ENCODE peak calls at places on chromosome 1, in five cellular contexts. E is breast epithelium, D is fibroblast of lung, Y is BJ, G is cardiac fibroblast. A is an unnamed sample.

GRCh38 chr1:241475688-241476087 is 43.9 kb downstream of the FH start:
- DNase-seq in E (no peak), D (peak), Y (no peak), G (peak), A (no peak)

GRCh38 chr1:103514920-103515503 is 10.5 kb upstream of the RNPC3 start:
- DNase-seq in E (no peak), D (peak), Y (no peak), G (peak), A (no peak)

GRCh38 chr1:182996816-182997215 is 26.4 kb upstream of the LAMC1 start:
- DNase-seq in E (no peak), D (peak), Y (no peak), G (no peak), A (no peak)

GRCh38 chr1:193183019-193183643 is 3.3 kb downstream of the B3GALT2 start:
- DNase-seq in E (no peak), D (peak), Y (no peak), G (peak), A (no peak)

GRCh38 chr1:194076646-194077045 is 890.2 kb upstream of the B3GALT2 start:
- DNase-seq in E (no peak), D (peak), Y (no peak), G (peak), A (no peak)

GRCh38 chr1:59985901-59986735 is 59.5 kb upstream of the CYP2J2 start:
- DNase-seq in E (no peak), D (peak), Y (no peak), G (no peak), A (no peak)

GRCh38 chr1:44217809-44218410 is 4.6 kb downstream of the DMAP1 start:
- DNase-seq in E (peak), D (peak), Y (no peak), G (peak), A (peak)

GRCh38 chr1:50488876-50489275 is 65.6 kb upstream of the DMRTA2 start:
- DNase-seq in E (no peak), D (peak), Y (no peak), G (no peak), A (no peak)

GRCh38 chr1:178238722-178239510 is 145.0 kb downstream of the RASAL2 start:
- DNase-seq in E (no peak), D (peak), Y (peak), G (peak), A (peak)

GRCh38 chr1:56566994-56567393 is 12.4 kb downstream of the PLPP3 start:
- DNase-seq in E (no peak), D (peak), Y (no peak), G (no peak), A (no peak)

GRCh38 chr1:235998812-235999211 is 66.1 kb downstream of the NID1 start:
- DNase-seq in E (no peak), D (peak), Y (no peak), G (peak), A (no peak)

GRCh38 chr1:241225741-241226140 is 131.3 kb downstream of the RGS7 start:
- DNase-seq in E (no peak), D (no peak), Y (no peak), G (no peak), A (no peak)

GRCh38 chr1:237287876-237288517 is 246.0 kb downstream of the RYR2 start:
- DNase-seq in E (no peak), D (no peak), Y (no peak), G (no peak), A (no peak)

GRCh38 chr1:30668026-30668425 is 55.4 kb downstream of the MATN1 start:
- DNase-seq in E (no peak), D (peak), Y (no peak), G (peak), A (no peak)

GRCh38 chr1:150558761-150559626 is 9.8 kb downstream of the ADAMTSL4 start:
- DNase-seq in E (no peak), D (no peak), Y (no peak), G (peak), A (no peak)

GRCh38 chr1:8943516-8943896 is 2.2 kb upstream of the CA6 start:
- DNase-seq in E (no peak), D (no peak), Y (no peak), G (peak), A (no peak)

GRCh38 chr1:6157132-6157527 is 23.0 kb downstream of the CHD5 start:
- DNase-seq in E (no peak), D (peak), Y (no peak), G (no peak), A (no peak)

GRCh38 chr1:231626535-231626950 is at the start of gene DISC1:
- DNase-seq in E (peak), D (peak), Y (peak), G (peak), A (peak)

GRCh38 chr1:66402194-66402593 is 131.8 kb upstream of the SGIP1 start:
- DNase-seq in E (no peak), D (no peak), Y (no peak), G (peak), A (peak)

GRCh38 chr1:159187647-159188374 is 16.4 kb downstream of the CADM3 start:
- DNase-seq in E (no peak), D (no peak), Y (no peak), G (no peak), A (no peak)

GRCh38 chr1:229023651-229024295 is 247.1 kb upstream of the RAB4A start:
- DNase-seq in E (no peak), D (no peak), Y (no peak), G (no peak), A (no peak)

GRCh38 chr1:33111965-33112364 is 31.0 kb downstream of the AZIN2 start:
- DNase-seq in E (no peak), D (peak), Y (no peak), G (peak), A (no peak)

GRCh38 chr1:155834296-155834926 is 22.6 kb downstream of the GON4L start:
- DNase-seq in E (no peak), D (peak), Y (peak), G (peak), A (peak)

GRCh38 chr1:178869114-178869697 is 1.7 kb downstream of the ANGPTL1 start:
- DNase-seq in E (no peak), D (peak), Y (peak), G (peak), A (peak)

GRCh38 chr1:181392133-181392532 is 91.2 kb upstream of the CACNA1E start:
- DNase-seq in E (no peak), D (no peak), Y (no peak), G (no peak), A (no peak)

GRCh38 chr1:235442788-235443429 is 61.3 kb downstream of the B3GALNT2 start:
- DNase-seq in E (no peak), D (peak), Y (peak), G (peak), A (peak)

GRCh38 chr1:18764362-18764761 is 95.1 kb downstream of the TAS1R2 start:
- DNase-seq in E (no peak), D (no peak), Y (no peak), G (no peak), A (peak)

DNA sequence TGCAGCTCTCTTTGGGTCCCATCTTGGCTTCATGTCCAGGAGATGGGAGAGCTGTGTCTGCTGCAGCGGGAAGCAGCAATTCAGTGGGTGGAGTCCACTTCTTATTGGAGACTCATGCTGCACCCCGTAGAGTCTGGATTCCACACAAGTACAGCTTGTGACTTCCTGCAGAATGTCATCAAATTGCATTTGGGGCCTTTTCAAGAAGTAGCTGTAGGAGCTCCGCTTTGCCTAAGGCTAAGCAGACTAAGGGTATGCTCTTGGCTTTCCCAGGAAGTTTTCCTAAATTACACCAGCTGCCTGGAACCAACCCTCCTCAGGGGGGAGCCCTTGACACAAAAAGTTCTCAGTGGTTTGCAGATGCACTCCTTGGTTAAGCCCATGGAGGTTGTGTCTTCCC is 5.7 kb upstream of the MOB3C start:
- DNase-seq in E (no peak), D (no peak), Y (no peak), G (peak), A (no peak)
- H3K4me3 ChIP-seq in E (no peak), D (no peak), Y (peak), G (no peak), A (no peak)

DNA sequence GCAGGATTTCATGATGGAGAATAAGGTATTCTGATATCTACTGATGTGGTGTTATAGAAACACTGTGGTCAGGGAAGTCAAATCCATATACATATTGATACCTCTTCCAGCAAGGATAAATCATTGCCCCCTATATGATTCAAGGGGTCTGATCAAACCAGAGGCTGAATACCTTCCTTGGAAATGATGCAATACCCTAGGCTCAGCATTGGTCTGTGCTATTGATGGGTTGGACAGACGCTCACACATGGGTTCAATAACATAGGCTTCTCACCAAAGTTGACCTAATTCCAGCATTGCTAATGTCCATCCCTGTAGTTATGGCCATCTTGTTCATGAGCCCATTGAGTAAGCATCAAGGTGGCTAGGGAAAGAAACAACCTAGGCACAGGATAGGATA is 257.0 kb upstream of the USP24 start:
- DNase-seq in E (no peak), D (no peak), Y (no peak), G (no peak), A (no peak)
- H3K4me3 ChIP-seq in E (no peak), D (no peak), Y (no peak), G (no peak), A (no peak)

GRCh38 chr1:1038694-1039093 is 18.8 kb downstream of the AGRN start:
- DNase-seq in E (no peak), D (no peak), Y (no peak), G (no peak), A (no peak)

GRCh38 chr1:1041092-1041503 is 21.2 kb downstream of the AGRN start:
- DNase-seq in E (no peak), D (no peak), Y (no peak), G (no peak), A (no peak)

GRCh38 chr1:1041873-1042272 is 22.0 kb downstream of the AGRN start:
- DNase-seq in E (no peak), D (no peak), Y (no peak), G (no peak), A (no peak)

GRCh38 chr1:1039145-1039910 is 19.4 kb downstream of the AGRN start:
- DNase-seq in E (no peak), D (no peak), Y (no peak), G (no peak), A (no peak)

GRCh38 chr1:1040004-1040991 is 20.4 kb downstream of the AGRN start:
- DNase-seq in E (peak), D (peak), Y (no peak), G (peak), A (peak)
- H3K4me3 ChIP-seq in E (peak), D (peak), Y (peak), G (peak), A (peak)

GRCh38 chr1:53890522-53890941 is 935 bp upstream of the YIPF1 start:
- DNase-seq in E (no peak), D (no peak), Y (no peak), G (no peak), A (no peak)

GRCh38 chr1:53891021-53891420 is 1.4 kb upstream of the YIPF1 start:
- DNase-seq in E (no peak), D (no peak), Y (no peak), G (no peak), A (no peak)

GRCh38 chr1:53891678-53892077 is 2.1 kb upstream of the YIPF1 start:
- DNase-seq in E (no peak), D (no peak), Y (no peak), G (no peak), A (no peak)

GRCh38 chr1:53889304-53890298 is at the start of gene YIPF1:
- DNase-seq in E (peak), D (peak), Y (peak), G (peak), A (peak)

DNA sequence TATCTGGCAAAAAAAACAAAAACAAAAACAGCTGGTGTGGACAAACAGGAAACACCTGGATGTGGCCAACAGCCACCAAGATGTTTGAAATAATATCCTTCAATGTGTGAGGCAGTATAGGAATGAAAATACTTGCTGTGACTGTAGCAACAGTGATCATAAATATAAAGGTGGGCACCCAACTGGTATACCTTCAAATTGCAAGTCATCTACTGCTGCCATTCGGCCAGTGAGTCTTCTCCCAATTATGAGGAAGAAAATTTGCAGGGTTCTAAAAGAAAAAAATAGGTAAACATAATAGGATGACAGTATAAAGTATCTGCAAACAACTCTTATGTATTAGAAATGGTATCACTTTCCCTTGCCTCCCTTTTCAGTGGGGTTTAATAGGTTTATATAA is 881 bp downstream of the YIPF1 start:
- DNase-seq in E (no peak), D (no peak), Y (no peak), G (no peak), A (no peak)
- H3K4me3 ChIP-seq in E (peak), D (peak), Y (no peak), G (peak), A (peak)

DNA sequence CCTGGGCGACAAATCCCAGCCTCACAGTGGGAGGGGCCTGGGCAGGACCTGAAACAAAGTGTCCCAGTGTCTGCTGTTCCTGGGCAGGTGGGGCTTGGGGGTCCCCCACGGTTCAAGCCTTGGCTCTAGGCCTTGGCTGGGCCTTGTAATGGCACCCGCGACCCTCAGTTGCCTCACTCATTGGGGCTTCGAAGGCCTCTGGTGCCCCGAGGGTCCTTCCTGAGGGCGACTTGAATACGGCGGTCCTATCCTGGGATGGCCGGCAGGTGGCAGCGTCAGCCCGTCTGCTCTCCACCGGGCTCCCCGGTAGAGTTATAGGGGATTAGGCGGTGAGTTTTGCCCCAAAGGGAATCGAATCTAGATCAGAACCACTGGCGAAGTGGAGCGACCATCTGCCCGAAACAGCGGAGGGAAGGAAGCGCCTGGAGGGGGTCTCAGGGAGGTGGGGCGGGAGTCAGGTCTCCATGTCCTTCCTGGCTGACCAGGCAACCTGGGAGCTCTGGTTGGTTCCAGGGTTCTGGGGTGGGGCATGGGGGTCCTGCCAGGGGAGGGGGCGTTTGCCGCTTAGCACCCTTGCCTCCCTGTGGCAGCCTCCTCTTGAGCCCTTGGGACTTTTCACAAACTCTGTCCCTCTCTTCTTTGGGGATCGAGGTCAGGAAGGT is 2.1 kb upstream of the PEX10 start:
- DNase-seq in E (peak), D (peak), Y (no peak), G (peak), A (no peak)
- H3K4me3 ChIP-seq in E (peak), D (no peak), Y (no peak), G (no peak), A (no peak)

GRCh38 chr1:198934414-198934813 is 295.6 kb downstream of the PTPRC start:
- DNase-seq in E (no peak), D (no peak), Y (no peak), G (no peak), A (no peak)
- H3K4me3 ChIP-seq in E (peak), D (peak), Y (peak), G (peak), A (peak)

GRCh38 chr1:62687421-62687902 is 724 bp downstream of the DOCK7 start:
- DNase-seq in E (no peak), D (peak), Y (no peak), G (peak), A (no peak)

GRCh38 chr1:62686822-62687221 is 1.4 kb downstream of the DOCK7 start:
- DNase-seq in E (no peak), D (no peak), Y (no peak), G (no peak), A (no peak)

GRCh38 chr1:62682531-62682930 is 5.7 kb downstream of the DOCK7 start:
- DNase-seq in E (no peak), D (peak), Y (no peak), G (peak), A (no peak)

GRCh38 chr1:62687903-62688686 is at the start of gene DOCK7:
- DNase-seq in E (peak), D (peak), Y (no peak), G (peak), A (no peak)

DNA sequence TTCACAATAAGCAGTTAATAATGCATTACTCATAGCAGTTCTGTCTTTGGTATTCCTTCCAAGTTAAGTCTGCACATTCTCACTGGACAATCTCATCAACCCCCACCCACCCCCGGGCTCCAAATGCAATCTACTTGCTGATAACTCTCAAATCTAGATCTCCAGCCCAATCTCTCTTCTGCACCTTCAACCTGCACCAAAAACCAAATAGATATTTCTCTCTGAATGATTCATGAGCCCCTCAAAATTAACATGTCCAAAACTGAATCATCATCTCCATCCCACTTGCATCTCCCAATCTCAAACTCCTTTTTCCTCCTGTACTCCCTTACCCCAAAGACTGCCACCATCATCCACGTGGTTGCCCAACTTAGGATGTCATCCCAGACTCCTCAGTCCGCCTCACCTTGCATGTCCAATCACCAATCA is 2.7 kb downstream of the DOCK7 start:
- DNase-seq in E (no peak), D (peak), Y (no peak), G (peak), A (no peak)
- H3K4me3 ChIP-seq in E (no peak), D (no peak), Y (peak), G (no peak), A (no peak)

GRCh38 chr1:7912743-7913557 is 27.7 kb downstream of the TNFRSF9 start:
- DNase-seq in E (no peak), D (no peak), Y (no peak), G (no peak), A (no peak)
- H3K4me3 ChIP-seq in E (no peak), D (no peak), Y (no peak), G (no peak), A (no peak)

A was measured in skeletal muscle cell.